ENCODE peak calls at places on chromosomes 13 and 19, in seven cellular contexts. N is AG10803; J is CD8-positive, alpha-beta T cell; P is right atrium auricular region; M is AG09309; S is GM23338; C is PC-3. V is an unnamed sample.

GRCh38 chr19:48842744-48843162 is 6.5 kb upstream of the HSD17B14 start:
- DNase-seq in N (peak), S (peak), P (no peak), J (peak), C (peak), M (no peak), V (no peak)

GRCh38 chr13:81488021-81488420 is 1147.1 kb upstream of the SPRY2 start:
- DNase-seq in S (no peak), J (no peak), C (no peak), M (no peak), P (no peak), N (no peak), V (no peak)

GRCh38 chr19:32662186-32662585 is 12.8 kb downstream of the ANKRD27 start:
- DNase-seq in S (no peak), N (peak), J (no peak), C (no peak), M (no peak), P (no peak), V (no peak)

GRCh38 chr13:87820221-87820620 is 149.1 kb downstream of the SLITRK5 start:
- DNase-seq in M (no peak), J (no peak), N (peak), C (no peak), P (no peak), S (no peak), V (no peak)

GRCh38 chr13:21181671-21182070 is 5.2 kb downstream of the MRPL57 start:
- DNase-seq in J (no peak), C (no peak), S (no peak), P (no peak), N (no peak), M (no peak), V (no peak)

GRCh38 chr13:60090579-60090978 is 73.1 kb downstream of the DIAPH3 start:
- DNase-seq in C (no peak), S (no peak), M (no peak), P (no peak), N (peak), J (no peak), V (peak)

GRCh38 chr19:33273881-33274662 is 28.3 kb downstream of the CEBPA start:
- DNase-seq in C (peak), S (no peak), M (peak), J (no peak), P (no peak), N (peak), V (peak)

GRCh38 chr13:94050686-94051085 is 428.8 kb downstream of the DCT start:
- DNase-seq in N (no peak), C (no peak), M (no peak), S (no peak), J (no peak), P (no peak), V (no peak)

GRCh38 chr13:80040219-80040976 is 300.5 kb downstream of the SPRY2 start:
- DNase-seq in P (no peak), S (no peak), C (peak), J (no peak), M (peak), N (peak), V (peak)

GRCh38 chr13:89891416-89891815 is 1456.1 kb upstream of the MIR17HG start:
- DNase-seq in M (no peak), S (no peak), P (no peak), N (no peak), J (no peak), C (no peak), V (no peak)

GRCh38 chr13:24864579-24864978 is 100.6 kb downstream of the RNF17 start:
- DNase-seq in P (no peak), N (no peak), C (peak), S (no peak), M (no peak), J (no peak), V (no peak)

GRCh38 chr19:45346449-45346848 is 5.9 kb downstream of the KLC3 start:
- DNase-seq in M (no peak), J (no peak), C (no peak), P (no peak), S (peak), N (no peak), V (peak)

GRCh38 chr19:2711175-2711936 is 8.9 kb upstream of the GNG7 start:
- DNase-seq in J (no peak), M (no peak), C (peak), S (no peak), N (peak), P (no peak), V (peak)

GRCh38 chr13:99985886-99986527 is 4.4 kb downstream of the ZIC2 start:
- DNase-seq in N (no peak), S (no peak), M (no peak), P (no peak), J (no peak), C (no peak), V (no peak)

GRCh38 chr19:11410682-11411081 is 8.4 kb downstream of the RGL3 start:
- DNase-seq in J (no peak), S (no peak), N (peak), P (no peak), C (peak), M (no peak), V (peak)

GRCh38 chr19:11408591-11408990 is 10.5 kb downstream of the RGL3 start:
- DNase-seq in S (no peak), C (no peak), J (no peak), N (no peak), P (no peak), M (no peak), V (no peak)

GRCh38 chr19:11404588-11405258 is 14.4 kb downstream of the RGL3 start:
- DNase-seq in C (no peak), J (no peak), P (no peak), M (no peak), S (no peak), N (no peak), V (no peak)

GRCh38 chr19:11401808-11402543 is 17.1 kb downstream of the RGL3 start:
- DNase-seq in J (no peak), S (no peak), C (no peak), M (no peak), N (no peak), P (no peak), V (no peak)

GRCh38 chr19:11405846-11406643 is 13.1 kb downstream of the RGL3 start:
- DNase-seq in J (no peak), N (no peak), C (no peak), S (peak), M (no peak), P (no peak), V (no peak)
- TF ChIP-seq CTCF in J (no peak), N (peak), C (no peak), S (peak), M (peak), P (no peak), V (peak)

DNA sequence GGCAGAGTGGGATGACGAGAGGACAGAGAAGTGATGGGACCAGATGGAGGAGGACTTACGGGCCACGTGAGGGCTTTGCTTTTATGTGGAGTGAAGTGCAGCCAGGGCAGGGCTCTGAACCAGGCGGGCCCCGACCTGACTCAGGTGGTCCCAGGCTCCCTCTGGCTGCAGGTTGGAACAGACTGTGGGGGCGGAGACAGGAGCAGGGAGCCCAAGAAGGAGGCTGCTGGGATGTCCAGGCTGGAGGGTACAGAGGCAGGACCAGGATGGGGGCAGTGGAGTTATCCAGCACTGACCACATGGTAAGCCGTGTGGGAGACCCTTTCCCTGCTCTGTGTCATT is 2.1 kb downstream of the FXYD5 start:
- DNase-seq in N (no peak), J (no peak), C (no peak), M (no peak), P (no peak), S (no peak), V (no peak)
- H3K4me3 ChIP-seq in N (no peak), J (peak), C (no peak), M (no peak), P (no peak), S (peak), V (no peak)

DNA sequence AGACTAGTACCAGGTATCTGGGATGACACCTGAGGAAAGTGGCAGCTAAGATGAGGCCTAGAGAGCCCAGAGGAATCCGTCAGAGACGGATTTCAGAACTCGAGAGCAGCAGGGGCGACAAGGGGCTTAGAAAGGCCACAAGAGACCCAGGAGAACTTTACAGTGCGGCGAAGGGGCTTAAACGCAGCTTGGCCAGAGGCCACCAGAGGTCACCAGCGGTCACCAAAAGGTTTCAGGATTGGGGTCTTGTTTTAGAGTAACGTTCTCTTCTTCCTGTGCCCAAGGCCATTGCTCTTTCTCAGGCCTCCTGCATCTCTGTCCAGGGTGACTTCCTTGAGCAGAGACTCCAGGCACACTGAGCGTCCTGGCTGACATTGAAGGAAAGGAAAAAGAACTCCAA is 2.2 kb downstream of the ZSCAN22 start:
- DNase-seq in C (peak), M (no peak), N (no peak), P (no peak), S (peak), J (no peak), V (no peak)
- TF ChIP-seq CTCF in C (peak), M (no peak), N (no peak), P (no peak), S (peak), J (no peak), V (no peak)

GRCh38 chr19:42468273-42468796 is 25.6 kb upstream of the CXCL17 start:
- DNase-seq in P (no peak), N (peak), M (peak), C (peak), S (no peak), J (no peak), V (peak)

GRCh38 chr19:42467437-42467760 is 24.7 kb upstream of the CXCL17 start:
- DNase-seq in N (no peak), P (no peak), S (no peak), J (no peak), C (no peak), M (no peak), V (no peak)

GRCh38 chr19:42469311-42470239 is 26.8 kb upstream of the CXCL17 start:
- DNase-seq in J (no peak), M (no peak), P (no peak), C (no peak), N (no peak), S (no peak), V (peak)

GRCh38 chr19:42466521-42467436 is 24.0 kb upstream of the CXCL17 start:
- DNase-seq in S (no peak), J (no peak), M (no peak), P (no peak), C (no peak), N (peak), V (peak)

DNA sequence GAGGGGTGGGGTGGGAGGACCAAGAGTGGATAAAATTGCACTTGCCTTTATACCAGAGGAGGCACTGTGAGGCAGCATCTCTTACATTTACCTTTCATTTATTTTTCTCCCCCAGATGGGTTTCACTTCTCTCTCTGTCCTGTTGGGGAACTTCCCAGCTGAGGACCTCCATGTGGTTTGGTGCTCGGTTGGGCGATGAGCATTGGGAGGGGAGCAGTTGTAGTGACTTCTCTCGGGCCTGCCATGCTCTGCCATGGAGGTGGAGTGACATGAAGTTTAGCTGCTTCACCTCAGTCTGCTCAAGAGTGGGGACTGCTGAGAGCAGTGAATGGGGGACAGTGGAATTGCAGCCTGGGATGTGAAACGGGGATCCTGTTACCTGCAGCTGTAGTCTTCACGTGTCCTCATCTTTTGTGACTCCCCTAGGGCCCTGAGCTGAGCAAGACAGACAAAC is 23.1 kb upstream of the CXCL17 start:
- DNase-seq in S (no peak), N (no peak), P (no peak), C (no peak), J (no peak), M (no peak), V (no peak)
- H3K4me3 ChIP-seq in S (no peak), N (no peak), P (no peak), C (no peak), J (no peak), M (no peak), V (no peak)

DNA sequence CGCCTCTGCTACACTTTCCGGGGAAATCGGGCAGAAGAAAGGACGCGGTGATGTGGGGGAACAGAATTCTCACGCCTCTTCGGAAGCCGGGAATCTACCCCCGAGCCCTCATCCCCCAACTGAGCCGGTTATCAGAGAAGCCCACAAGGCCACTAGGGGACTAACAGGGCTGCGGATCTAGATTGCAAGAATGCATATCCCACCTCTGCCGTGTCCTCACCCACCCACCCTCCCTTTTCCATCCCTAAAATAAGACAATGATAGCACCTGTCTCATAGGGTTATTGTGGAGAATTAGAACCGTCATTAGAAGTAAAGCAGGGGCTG is 1.1 kb downstream of the IGFLR1 start:
- DNase-seq in S (no peak), M (no peak), P (no peak), C (no peak), J (no peak), N (no peak), V (no peak)
- TF ChIP-seq CTCF in S (no peak), M (no peak), P (no peak), C (no peak), J (no peak), N (no peak), V (no peak)

GRCh38 chr19:13029301-13029880 is 34.1 kb downstream of the NFIX start:
- DNase-seq in M (no peak), P (no peak), C (no peak), J (no peak), N (no peak), S (no peak), V (no peak)
- H3K4me3 ChIP-seq in M (no peak), P (no peak), C (no peak), J (no peak), N (peak), S (no peak), V (no peak)

GRCh38 chr19:21256722-21257121 is 72.5 kb downstream of the ZNF708 start:
- DNase-seq in C (no peak), M (no peak), P (no peak), N (peak), J (no peak), S (peak), V (no peak)
- TF ChIP-seq CTCF in C (no peak), M (peak), P (no peak), N (no peak), J (no peak), S (peak), V (peak)

GRCh38 chr19:11243798-11244169 is 4.4 kb downstream of the ANGPTL8 start:
- DNase-seq in N (no peak), P (no peak), M (no peak), S (no peak), J (no peak), C (no peak), V (no peak)
- H3K4me3 ChIP-seq in N (no peak), P (no peak), M (no peak), S (peak), J (no peak), C (no peak), V (no peak)

GRCh38 chr19:43562211-43562697 is 13.1 kb downstream of the XRCC1 start:
- DNase-seq in J (no peak), N (no peak), S (no peak), M (no peak), C (no peak), P (no peak), V (no peak)

GRCh38 chr19:43562698-43563241 is 12.6 kb downstream of the XRCC1 start:
- DNase-seq in J (peak), P (peak), S (no peak), C (peak), M (peak), N (peak), V (peak)

GRCh38 chr19:43561144-43561970 is 14.0 kb downstream of the XRCC1 start:
- DNase-seq in J (no peak), S (no peak), M (no peak), P (no peak), C (no peak), N (no peak), V (no peak)

GRCh38 chr19:43563816-43564215 is 11.5 kb downstream of the XRCC1 start:
- DNase-seq in J (no peak), M (no peak), P (no peak), S (no peak), C (no peak), N (no peak), V (no peak)

GRCh38 chr19:43560687-43561086 is 14.6 kb downstream of the XRCC1 start:
- DNase-seq in P (no peak), J (no peak), S (peak), C (no peak), M (no peak), N (no peak), V (peak)
- TF ChIP-seq CTCF in P (no peak), J (no peak), S (peak), C (peak), M (peak), N (peak), V (no peak)

DNA sequence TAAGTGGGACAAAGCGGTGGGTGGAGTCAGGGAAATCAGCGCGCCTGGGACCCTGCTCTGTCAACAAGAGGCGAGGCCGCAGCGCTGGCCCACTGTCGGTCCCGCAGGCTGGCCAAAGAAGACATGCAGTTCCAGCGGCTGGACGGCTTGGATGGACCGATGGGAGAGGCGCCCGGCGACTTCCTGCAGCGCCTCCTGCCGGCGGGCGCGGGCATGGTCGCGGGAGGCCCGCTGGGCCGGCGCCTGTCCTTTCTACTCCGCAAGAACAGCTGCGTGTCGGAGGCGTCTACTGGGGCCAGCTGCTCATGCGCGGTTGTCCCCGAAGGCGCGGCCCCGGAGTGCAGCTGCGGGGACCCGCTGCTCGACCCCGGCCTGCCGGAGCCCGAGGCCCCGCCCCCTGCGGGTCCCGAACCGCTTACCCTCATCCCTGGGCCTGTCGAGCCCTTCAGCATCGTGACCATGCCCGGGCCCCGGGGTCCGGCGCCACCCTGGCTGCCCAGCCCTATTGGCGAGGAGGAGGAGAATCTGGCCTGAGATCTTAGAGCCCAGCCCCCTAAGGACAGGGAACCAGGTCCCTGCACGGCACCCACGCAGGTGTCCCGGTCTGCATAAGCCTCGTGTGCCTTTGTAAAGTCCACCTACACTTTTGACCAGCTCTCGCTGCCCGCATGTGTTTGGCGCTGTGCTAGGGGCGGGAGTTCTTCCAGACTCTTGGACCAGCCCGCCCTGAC is 6.1 kb downstream of the BEST2 start:
- DNase-seq in J (peak), P (peak), M (no peak), C (peak), N (peak), S (peak), V (peak)
- H3K4me3 ChIP-seq in J (no peak), P (peak), M (peak), C (peak), N (peak), S (peak), V (peak)